ENCODE peak calls at places on chromosome 12, in seven cellular contexts. One of them, this sample, is unnamed.

GRCh38 chr12:106118-106561 is 39.6 kb downstream of the IQSEC3 start:
- DNase-seq in GM23338: peak; percentile 77
- DNase-seq in SJSA1: no peak
- DNase-seq in HCT116: peak; percentile 7
- DNase-seq in lower lobe of right lung: no peak
- DNase-seq in uterus: no peak
- DNase-seq in CD8-positive, alpha-beta T cell: no peak
- DNase-seq in this sample: peak; percentile 83

GRCh38 chr12:56256326-56256960 is 1.7 kb downstream of the ANKRD52 start:
- DNase-seq in SJSA1: peak; percentile 44
- DNase-seq in GM23338: peak; percentile 40
- DNase-seq in CD8-positive, alpha-beta T cell: no peak
- DNase-seq in lower lobe of right lung: no peak
- DNase-seq in HCT116: no peak
- DNase-seq in uterus: no peak
- DNase-seq in this sample: peak; percentile 87

GRCh38 chr12:25906651-25907340 is 51.7 kb upstream of the RASSF8 start:
- DNase-seq in HCT116: no peak
- DNase-seq in GM23338: no peak
- DNase-seq in SJSA1: no peak
- DNase-seq in lower lobe of right lung: no peak
- DNase-seq in uterus: no peak
- DNase-seq in CD8-positive, alpha-beta T cell: no peak
- DNase-seq in this sample: no peak

GRCh38 chr12:106296179-106296877 is 6.2 kb upstream of the TCP11L2 start:
- DNase-seq in HCT116: peak; percentile 64
- DNase-seq in GM23338: no peak
- DNase-seq in CD8-positive, alpha-beta T cell: no peak
- DNase-seq in uterus: no peak
- DNase-seq in lower lobe of right lung: no peak
- DNase-seq in SJSA1: peak; percentile 85
- DNase-seq in this sample: no peak

GRCh38 chr12:56565510-56566101 is 44.0 kb downstream of the RBMS2 start:
- DNase-seq in GM23338: peak; percentile 63
- DNase-seq in CD8-positive, alpha-beta T cell: no peak
- DNase-seq in HCT116: no peak
- DNase-seq in lower lobe of right lung: peak; percentile 67
- DNase-seq in uterus: peak; percentile 72
- DNase-seq in SJSA1: no peak
- DNase-seq in this sample: peak; percentile 68

GRCh38 chr12:42442328-42442759 is 116.4 kb downstream of the PPHLN1 start:
- DNase-seq in HCT116: no peak
- DNase-seq in GM23338: peak; percentile 56
- DNase-seq in SJSA1: no peak
- DNase-seq in lower lobe of right lung: no peak
- DNase-seq in CD8-positive, alpha-beta T cell: no peak
- DNase-seq in uterus: no peak
- DNase-seq in this sample: peak; percentile 30

GRCh38 chr12:118102070-118102469 is 1.7 kb downstream of the VSIG10 start:
- DNase-seq in uterus: no peak
- DNase-seq in CD8-positive, alpha-beta T cell: no peak
- DNase-seq in SJSA1: no peak
- DNase-seq in lower lobe of right lung: no peak
- DNase-seq in GM23338: no peak
- DNase-seq in HCT116: peak; percentile 46
- DNase-seq in this sample: peak; percentile 61

GRCh38 chr12:52494518-52494917 is 1.5 kb upstream of the KRT6A start:
- DNase-seq in lower lobe of right lung: peak; percentile 67
- DNase-seq in SJSA1: no peak
- DNase-seq in GM23338: peak; percentile 16
- DNase-seq in CD8-positive, alpha-beta T cell: no peak
- DNase-seq in uterus: peak; percentile 46
- DNase-seq in HCT116: no peak
- DNase-seq in this sample: no peak

GRCh38 chr12:132559652-132560420 is 50.5 kb downstream of the LRCOL1 start:
- DNase-seq in GM23338: peak; percentile 79
- DNase-seq in uterus: peak; percentile 42
- DNase-seq in CD8-positive, alpha-beta T cell: no peak
- DNase-seq in lower lobe of right lung: no peak
- DNase-seq in HCT116: peak; percentile 18
- DNase-seq in SJSA1: no peak
- DNase-seq in this sample: peak; percentile 99

GRCh38 chr12:2832550-2833127 is 2.2 kb downstream of the NRIP2 start:
- DNase-seq in uterus: no peak
- DNase-seq in HCT116: no peak
- DNase-seq in GM23338: no peak
- DNase-seq in CD8-positive, alpha-beta T cell: no peak
- DNase-seq in SJSA1: no peak
- DNase-seq in lower lobe of right lung: no peak
- DNase-seq in this sample: no peak

GRCh38 chr12:106840217-106840616 is 65.7 kb downstream of the RIC8B start:
- DNase-seq in uterus: peak; percentile 17
- DNase-seq in SJSA1: peak; percentile 71
- DNase-seq in lower lobe of right lung: no peak
- DNase-seq in CD8-positive, alpha-beta T cell: no peak
- DNase-seq in HCT116: no peak
- DNase-seq in GM23338: peak; percentile 23
- DNase-seq in this sample: peak; percentile 37

GRCh38 chr12:41419151-41419893 is 231.2 kb downstream of the PDZRN4 start:
- DNase-seq in uterus: no peak
- DNase-seq in CD8-positive, alpha-beta T cell: no peak
- DNase-seq in GM23338: no peak
- DNase-seq in HCT116: no peak
- DNase-seq in lower lobe of right lung: no peak
- DNase-seq in SJSA1: no peak
- DNase-seq in this sample: no peak

GRCh38 chr12:125888921-125889320 is 823.7 kb downstream of the AACS start:
- DNase-seq in SJSA1: no peak
- DNase-seq in uterus: no peak
- DNase-seq in lower lobe of right lung: no peak
- DNase-seq in HCT116: no peak
- DNase-seq in CD8-positive, alpha-beta T cell: no peak
- DNase-seq in GM23338: no peak
- DNase-seq in this sample: no peak

GRCh38 chr12:42104087-42104486 is 40.6 kb downstream of the GXYLT1 start:
- DNase-seq in GM23338: no peak
- DNase-seq in lower lobe of right lung: no peak
- DNase-seq in CD8-positive, alpha-beta T cell: no peak
- DNase-seq in SJSA1: no peak
- DNase-seq in HCT116: no peak
- DNase-seq in uterus: no peak
- DNase-seq in this sample: no peak

GRCh38 chr12:22729898-22730443 is 105.0 kb downstream of the ETNK1 start:
- DNase-seq in lower lobe of right lung: no peak
- DNase-seq in SJSA1: peak; percentile 41
- DNase-seq in uterus: no peak
- DNase-seq in HCT116: no peak
- DNase-seq in CD8-positive, alpha-beta T cell: no peak
- DNase-seq in GM23338: no peak
- DNase-seq in this sample: no peak

GRCh38 chr12:31323466-31324115 is 2.4 kb downstream of the SINHCAF start:
- DNase-seq in lower lobe of right lung: peak; percentile 73
- DNase-seq in SJSA1: peak; percentile 71
- DNase-seq in CD8-positive, alpha-beta T cell: peak; percentile 67
- DNase-seq in uterus: no peak
- DNase-seq in GM23338: peak; percentile 56
- DNase-seq in HCT116: no peak
- DNase-seq in this sample: peak; percentile 63

GRCh38 chr12:130953783-130954543 is at the start of gene ADGRD1:
- DNase-seq in SJSA1: no peak
- DNase-seq in CD8-positive, alpha-beta T cell: no peak
- DNase-seq in uterus: peak; percentile 78
- DNase-seq in GM23338: peak; percentile 38
- DNase-seq in lower lobe of right lung: peak; percentile 79
- DNase-seq in HCT116: no peak
- DNase-seq in this sample: no peak

GRCh38 chr12:109697877-109698468 is 15.7 kb upstream of the FAM222A start:
- DNase-seq in lower lobe of right lung: no peak
- DNase-seq in HCT116: no peak
- DNase-seq in GM23338: no peak
- DNase-seq in SJSA1: no peak
- DNase-seq in uterus: no peak
- DNase-seq in CD8-positive, alpha-beta T cell: no peak
- DNase-seq in this sample: no peak

GRCh38 chr12:120367252-120367923 is 1.6 kb downstream of the MSI1 start:
- DNase-seq in uterus: no peak
- DNase-seq in GM23338: peak; percentile 85
- DNase-seq in lower lobe of right lung: no peak
- DNase-seq in SJSA1: no peak
- DNase-seq in HCT116: no peak
- DNase-seq in CD8-positive, alpha-beta T cell: no peak
- DNase-seq in this sample: peak; percentile 76

GRCh38 chr12:120366884-120367251 is 2.1 kb downstream of the MSI1 start:
- DNase-seq in GM23338: no peak
- DNase-seq in HCT116: no peak
- DNase-seq in lower lobe of right lung: no peak
- DNase-seq in CD8-positive, alpha-beta T cell: no peak
- DNase-seq in SJSA1: no peak
- DNase-seq in uterus: no peak
- DNase-seq in this sample: no peak

GRCh38 chr12:120366341-120366705 is 2.6 kb downstream of the MSI1 start:
- DNase-seq in uterus: no peak
- DNase-seq in CD8-positive, alpha-beta T cell: no peak
- DNase-seq in HCT116: no peak
- DNase-seq in lower lobe of right lung: no peak
- DNase-seq in SJSA1: no peak
- DNase-seq in GM23338: no peak
- DNase-seq in this sample: no peak

GRCh38 chr12:120364487-120364886 is 4.5 kb downstream of the MSI1 start:
- DNase-seq in HCT116: no peak
- DNase-seq in GM23338: no peak
- DNase-seq in CD8-positive, alpha-beta T cell: no peak
- DNase-seq in lower lobe of right lung: no peak
- DNase-seq in uterus: no peak
- DNase-seq in SJSA1: no peak
- DNase-seq in this sample: no peak

DNA sequence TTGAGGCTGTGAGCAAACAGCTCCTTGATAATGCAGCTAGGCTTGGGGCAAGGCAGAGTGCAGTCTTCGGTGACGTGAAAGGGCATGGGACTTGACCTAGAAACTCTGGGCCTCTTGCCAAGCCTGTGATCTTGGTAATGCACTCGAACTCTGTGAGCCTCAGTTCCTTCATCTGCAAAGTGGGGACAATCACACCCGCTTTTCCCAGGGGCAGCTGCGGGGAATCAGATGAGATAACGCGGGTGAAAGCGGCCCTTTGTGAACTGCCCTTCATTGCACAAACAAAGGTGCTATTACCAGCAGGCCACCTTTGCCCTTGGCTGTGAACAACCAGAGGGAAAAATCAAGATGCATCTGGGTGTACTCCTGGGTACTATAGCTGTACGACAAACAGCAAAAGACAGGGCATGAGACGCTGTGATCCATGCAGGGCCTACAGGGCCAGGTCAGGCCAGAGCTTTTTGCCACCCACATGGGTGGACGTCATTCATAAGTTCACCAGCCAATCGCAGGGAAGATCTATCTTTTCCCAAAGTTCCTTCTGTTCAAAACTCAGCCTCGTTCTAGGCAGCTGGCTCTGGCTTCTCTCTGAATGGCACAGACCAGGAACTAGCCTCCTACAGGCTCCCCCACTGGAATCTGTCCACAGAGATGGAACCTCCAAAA is 3.2 kb downstream of the MSI1 start:
- DNase-seq in uterus: no peak
- DNase-seq in GM23338: no peak
- DNase-seq in SJSA1: no peak
- DNase-seq in HCT116: no peak
- DNase-seq in lower lobe of right lung: no peak
- DNase-seq in CD8-positive, alpha-beta T cell: no peak
- DNase-seq in this sample: no peak
- H3K27me3 ChIP-seq in uterus: no peaks in the 10 kb centered on the region
- H3K27me3 ChIP-seq in GM23338: peaks cover 31% of the 10 kb centered on the region
- H3K27me3 ChIP-seq in SJSA1: peaks cover 71% of the 10 kb centered on the region
- H3K27me3 ChIP-seq in HCT116: peaks cover 7% of the 10 kb centered on the region
- H3K27me3 ChIP-seq in lower lobe of right lung: peaks cover 50% of the 10 kb centered on the region
- H3K27me3 ChIP-seq in CD8-positive, alpha-beta T cell: peaks cover 27% of the 10 kb centered on the region
- H3K27me3 ChIP-seq in this sample: peaks cover 24% of the 10 kb centered on the region

GRCh38 chr12:6927999-6928702 is 392 bp downstream of the ATN1 start:
- DNase-seq in lower lobe of right lung: no peak
- DNase-seq in HCT116: no peak
- DNase-seq in SJSA1: no peak
- DNase-seq in uterus: peak; percentile 51
- DNase-seq in CD8-positive, alpha-beta T cell: peak; percentile 26
- DNase-seq in GM23338: peak; percentile 47
- DNase-seq in this sample: peak; percentile 85
- H3K4me3 ChIP-seq in lower lobe of right lung: peak overlapping the region; percentile 81
- H3K4me3 ChIP-seq in HCT116: peak overlapping the region; percentile 92
- H3K4me3 ChIP-seq in SJSA1: peak overlapping the region; percentile 64
- H3K4me3 ChIP-seq in uterus: peak overlapping the region; percentile 93
- H3K4me3 ChIP-seq in CD8-positive, alpha-beta T cell: peak overlapping the region; percentile 46
- H3K4me3 ChIP-seq in GM23338: peak overlapping the region; percentile 97
- H3K4me3 ChIP-seq in this sample: peak overlapping the region; percentile 78

DNA sequence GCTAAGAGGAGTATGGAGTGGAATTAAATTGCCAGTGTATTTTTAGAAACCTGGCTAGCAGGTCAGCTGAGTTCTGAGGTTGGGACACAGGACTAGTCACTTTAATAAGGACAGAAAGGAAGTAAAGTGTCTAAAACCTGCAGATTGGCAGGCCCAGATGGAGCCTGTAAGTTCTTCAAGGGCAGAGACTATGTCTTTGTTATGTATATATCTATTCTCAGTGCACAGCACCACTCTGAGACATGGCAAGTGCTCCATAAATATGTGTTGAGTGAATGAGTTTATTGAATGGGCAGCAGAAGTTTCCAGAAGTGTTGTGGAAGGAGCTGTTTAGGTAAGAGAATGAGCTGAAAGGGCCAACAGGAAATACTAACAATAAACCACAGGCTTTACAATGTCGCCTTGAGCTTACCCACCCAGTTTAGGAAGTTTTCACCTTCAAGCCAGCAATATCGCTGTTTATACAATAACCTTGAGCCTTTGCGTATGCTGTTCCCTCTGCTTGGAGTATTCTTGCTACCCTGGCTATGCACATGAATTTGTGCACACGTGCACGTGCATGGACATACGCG is 109.5 kb upstream of the TMPO start:
- DNase-seq in lower lobe of right lung: no peak
- DNase-seq in uterus: no peak
- DNase-seq in HCT116: no peak
- DNase-seq in CD8-positive, alpha-beta T cell: no peak
- DNase-seq in SJSA1: no peak
- DNase-seq in GM23338: no peak
- DNase-seq in this sample: no peak
- H3K36me3 ChIP-seq in lower lobe of right lung: no peaks in the 10 kb centered on the region
- H3K36me3 ChIP-seq in uterus: no peaks in the 10 kb centered on the region
- H3K36me3 ChIP-seq in HCT116: no peaks in the 10 kb centered on the region
- H3K36me3 ChIP-seq in CD8-positive, alpha-beta T cell: no peaks in the 10 kb centered on the region
- H3K36me3 ChIP-seq in SJSA1: no peaks in the 10 kb centered on the region
- H3K36me3 ChIP-seq in GM23338: no peaks in the 10 kb centered on the region
- H3K36me3 ChIP-seq in this sample: no peaks in the 10 kb centered on the region

GRCh38 chr12:114393569-114393968 is 12.4 kb downstream of the TBX5 start:
- DNase-seq in lower lobe of right lung: no peak
- DNase-seq in GM23338: peak; percentile 32
- DNase-seq in uterus: no peak
- DNase-seq in SJSA1: no peak
- DNase-seq in HCT116: no peak
- DNase-seq in CD8-positive, alpha-beta T cell: no peak
- DNase-seq in this sample: peak; percentile 48
- H3K27me3 ChIP-seq in lower lobe of right lung: peaks cover 65% of the 10 kb centered on the region
- H3K27me3 ChIP-seq in GM23338: peaks cover 86% of the 10 kb centered on the region
- H3K27me3 ChIP-seq in uterus: peaks cover 53% of the 10 kb centered on the region
- H3K27me3 ChIP-seq in SJSA1: peaks cover 9% of the 10 kb centered on the region
- H3K27me3 ChIP-seq in HCT116: peaks cover 53% of the 10 kb centered on the region
- H3K27me3 ChIP-seq in CD8-positive, alpha-beta T cell: peaks cover 8% of the 10 kb centered on the region
- H3K27me3 ChIP-seq in this sample: peaks cover 61% of the 10 kb centered on the region